ENCODE peak calls at places on chromosomes 12 and 14, in five cellular contexts. L is left ventricle myocardium inferior, M is PC-9, K is transverse colon, J is right atrium auricular region. P is an unnamed sample. For H3K4me1, the result is how much of the 10 kb centered on the place peaks cover.

GRCh38 chr14:22691171-22691570 is 47.0 kb upstream of the OR6J1 start:
- DNase-seq in K (no peak), L (no peak), J (no peak), M (no peak), P (no peak)

GRCh38 chr12:130281157-130281799 is 56.4 kb upstream of the PIWIL1 start:
- DNase-seq in J (no peak), L (no peak), K (peak), M (peak), P (no peak)

GRCh38 chr14:42002139-42002538 is 395.5 kb downstream of the LRFN5 start:
- DNase-seq in K (no peak), J (no peak), L (no peak), M (no peak), P (no peak)

GRCh38 chr12:66603458-66603857 is 75.4 kb downstream of the GRIP1 start:
- DNase-seq in M (no peak), J (no peak), K (no peak), L (no peak), P (no peak)

GRCh38 chr14:87457727-87458126 is 535.3 kb downstream of the GALC start:
- DNase-seq in J (no peak), M (no peak), K (no peak), L (no peak), P (no peak)

GRCh38 chr14:100486025-100486828 is 101.0 kb downstream of the BEGAIN start:
- DNase-seq in K (peak), M (peak), L (peak), J (no peak), P (peak)

GRCh38 chr12:95790912-95791849 is 617 bp upstream of the NTN4 start:
- DNase-seq in M (peak), J (no peak), L (no peak), K (peak), P (peak)

GRCh38 chr12:85775071-85775470 is 61.1 kb downstream of the RASSF9 start:
- DNase-seq in J (no peak), K (no peak), M (no peak), L (no peak), P (no peak)

GRCh38 chr12:53208877-53209463 is 1.9 kb upstream of the ITGB7 start:
- DNase-seq in M (no peak), J (no peak), L (no peak), K (no peak), P (no peak)

GRCh38 chr12:14262771-14263511 is 102.5 kb upstream of the ATF7IP start:
- DNase-seq in L (no peak), K (no peak), J (no peak), M (no peak), P (no peak)
- TF ChIP-seq CTCF in L (no peak), K (no peak), J (no peak), M (no peak), P (no peak)

GRCh38 chr14:73754911-73755360 is 40.8 kb upstream of the PNMA1 start:
- DNase-seq in K (peak), J (no peak), L (peak), M (no peak), P (no peak)

GRCh38 chr14:73751157-73751691 is 37.0 kb upstream of the PNMA1 start:
- DNase-seq in K (peak), M (no peak), L (no peak), J (no peak), P (no peak)

GRCh38 chr14:73752297-73752992 is 38.3 kb upstream of the PNMA1 start:
- DNase-seq in K (peak), J (no peak), L (peak), M (peak), P (no peak)

GRCh38 chr14:73753887-73754880 is 40.0 kb upstream of the PNMA1 start:
- DNase-seq in M (no peak), L (no peak), K (peak), J (no peak), P (no peak)

GRCh38 chr14:73753043-73753886 is 39.1 kb upstream of the PNMA1 start:
- DNase-seq in J (peak), M (peak), L (peak), K (peak), P (peak)
- H3K4me1 ChIP-seq in J (under half), M (half or more), L (half or more), K (half or more), P (half or more)

GRCh38 chr12:24821691-24822090 is 127.2 kb downstream of the BCAT1 start:
- DNase-seq in K (no peak), J (no peak), M (no peak), L (no peak), P (no peak)

GRCh38 chr12:24815087-24815423 is 133.8 kb downstream of the BCAT1 start:
- DNase-seq in K (no peak), M (no peak), L (no peak), J (no peak), P (no peak)

GRCh38 chr12:24822121-24822899 is 126.6 kb downstream of the BCAT1 start:
- DNase-seq in M (no peak), L (no peak), K (no peak), J (no peak), P (no peak)

GRCh38 chr12:24823808-24824515 is 124.9 kb downstream of the BCAT1 start:
- DNase-seq in J (no peak), K (no peak), L (no peak), M (no peak), P (no peak)

DNA sequence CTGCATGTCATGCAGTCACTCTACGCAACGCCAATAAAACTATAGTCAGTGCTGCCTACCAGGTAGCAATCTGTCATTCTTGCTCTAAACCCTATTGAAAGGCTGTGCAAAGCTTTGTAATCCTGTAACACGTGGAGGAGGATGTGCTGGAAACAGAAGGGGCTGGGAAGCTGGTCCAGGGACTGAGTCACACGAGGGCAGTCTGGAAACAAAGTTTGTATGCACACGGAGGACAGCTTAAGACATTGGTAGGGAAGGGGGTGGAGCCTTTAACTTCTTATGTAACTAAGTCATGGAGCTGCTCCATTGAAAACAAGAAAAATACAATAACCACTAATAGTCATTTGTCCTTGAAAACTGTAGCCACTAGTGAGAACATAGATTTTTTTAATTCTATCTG is 128.0 kb downstream of the BCAT1 start:
- DNase-seq in M (no peak), K (no peak), J (no peak), L (no peak), P (no peak)
- H3K4me3 ChIP-seq in M (no peak), K (no peak), J (no peak), L (no peak), P (no peak)

GRCh38 chr14:44657688-44658388 is 150.8 kb upstream of the FSCB start:
- DNase-seq in M (peak), K (no peak), J (no peak), L (no peak), P (peak)
- TF ChIP-seq CTCF in M (peak), K (peak), J (no peak), L (peak), P (no peak)

GRCh38 chr14:93005838-93006237 is 82.9 kb downstream of the CHGA start:
- DNase-seq in K (no peak), M (no peak), L (no peak), J (no peak), P (no peak)
- H3K4me1 ChIP-seq in K (under half), M (under half), L (half or more), J (under half), P (under half)

GRCh38 chr12:131944601-131945251 is 5.0 kb upstream of the EP400 start:
- DNase-seq in M (no peak), J (peak), L (no peak), K (peak), P (no peak)
- H3K4me3 ChIP-seq in M (no peak), J (no peak), L (no peak), K (no peak), P (no peak)

GRCh38 chr14:104797112-104798044 is 1.8 kb upstream of the AKT1 start:
- DNase-seq in J (no peak), L (peak), M (peak), K (peak), P (no peak)
- TF ChIP-seq CTCF in J (no peak), L (no peak), M (no peak), K (no peak), P (no peak)

GRCh38 chr14:28949503-28949902 is 182.9 kb downstream of the FOXG1 start:
- DNase-seq in M (no peak), L (no peak), K (no peak), J (no peak), P (no peak)
- H3K4me1 ChIP-seq in M (under half), L (under half), K (under half), J (under half), P (under half)

DNA sequence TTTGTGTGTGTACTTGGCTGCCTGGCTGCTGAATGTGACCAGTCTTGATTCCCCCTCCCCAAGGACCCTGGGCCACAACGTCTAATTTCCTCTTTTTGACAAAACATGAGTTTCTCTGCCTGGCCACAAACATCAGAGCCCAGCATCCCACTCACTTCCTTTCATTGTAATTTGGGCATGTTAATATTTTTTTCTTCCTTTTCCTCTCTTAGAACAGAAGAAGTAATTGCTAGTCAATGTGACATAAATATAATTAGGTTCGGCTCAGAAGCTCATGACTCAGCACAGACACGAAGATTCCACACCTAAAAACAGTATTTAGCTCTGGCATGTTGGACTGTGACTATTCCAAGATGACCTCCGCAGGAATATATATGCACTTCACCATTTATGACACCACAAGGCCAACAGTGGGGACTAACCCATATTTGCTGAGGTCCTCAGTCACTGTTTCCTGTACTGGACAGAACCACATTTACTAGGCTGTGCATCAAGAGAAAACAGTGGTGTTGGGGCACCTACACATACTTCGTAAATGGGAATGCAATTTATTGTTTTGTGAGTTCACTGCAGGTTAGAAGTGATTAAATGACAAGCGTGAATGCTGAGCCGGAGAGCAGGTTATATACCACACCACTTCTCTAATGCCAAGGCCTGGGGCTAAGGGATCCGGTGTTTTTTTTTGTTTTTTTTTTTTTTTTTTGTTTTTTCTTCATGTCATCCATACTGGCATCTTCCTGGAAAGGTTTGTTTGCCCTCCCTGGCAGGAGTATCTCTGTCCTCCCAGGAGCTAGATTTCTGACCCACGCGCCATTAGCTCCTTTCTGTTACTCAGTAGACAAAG is 4.2 kb downstream of the GSG1 start:
- DNase-seq in L (no peak), M (peak), J (no peak), K (no peak), P (peak)
- H3K4me3 ChIP-seq in L (peak), M (peak), J (no peak), K (no peak), P (no peak)

DNA sequence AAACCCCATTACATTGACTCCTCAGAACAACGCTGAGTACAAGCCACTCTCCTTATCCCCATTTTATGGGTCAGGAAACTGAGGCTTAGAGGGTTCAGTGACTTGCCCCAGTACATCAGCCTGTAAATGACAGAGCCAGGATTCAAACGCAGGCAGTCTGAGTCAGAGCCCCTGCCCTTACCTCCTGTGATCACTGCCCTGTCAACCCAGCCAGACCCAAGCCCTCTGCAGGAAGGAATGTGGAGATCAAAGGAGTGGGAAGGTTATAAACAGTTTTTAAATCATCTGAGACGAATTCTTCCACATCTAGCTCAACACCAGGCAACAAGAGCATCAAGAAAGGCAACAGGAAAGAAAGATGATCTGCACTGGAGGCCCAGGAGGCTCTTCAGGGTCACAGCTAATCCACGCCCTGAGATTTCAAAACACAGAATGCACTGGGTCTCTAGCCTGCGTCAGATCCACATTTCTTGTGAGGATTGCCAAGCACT is 38.5 kb downstream of the SPTB start:
- DNase-seq in M (peak), J (no peak), K (no peak), L (no peak), P (peak)
- TF ChIP-seq CTCF in M (peak), J (no peak), K (no peak), L (peak), P (peak)

P was measured in Caco-2.